ENCODE peak calls at places on chromosomes 12 and 14, in nine cellular contexts. Q, Y, J, A, B, S, C, H and L are unnamed samples.

GRCh38 chr14:96363751-96364336 is 518 bp downstream of the GSKIP start:
- DNase-seq in B (peak; percentile 69), S (peak; percentile 15), H (no peak), Y (no peak), A (no peak), Q (peak; percentile 56), J (peak; percentile 27), C (peak; percentile 75), L (peak; percentile 63)

GRCh38 chr12:106522708-106523107 is 60.1 kb upstream of the RFX4 start:
- DNase-seq in C (no peak), S (no peak), Q (no peak), A (no peak), H (no peak), B (no peak), J (no peak), Y (no peak), L (no peak)

GRCh38 chr14:69479696-69480095 is 4.8 kb upstream of the PLEKHD1 start:
- DNase-seq in Q (no peak), C (no peak), A (no peak), B (no peak), H (no peak), S (no peak), Y (no peak), J (no peak), L (no peak)

GRCh38 chr12:14264316-14264715 is 101.2 kb upstream of the ATF7IP start:
- DNase-seq in H (no peak), A (no peak), C (no peak), S (no peak), Y (no peak), B (no peak), J (no peak), Q (no peak), L (no peak)

GRCh38 chr12:32533971-32534590 is 134.7 kb downstream of the FGD4 start:
- DNase-seq in Q (peak; percentile 66), A (no peak), J (peak; percentile 53), Y (no peak), S (peak; percentile 60), B (peak; percentile 77), C (no peak), H (peak; percentile 1), L (peak; percentile 73)

GRCh38 chr12:79566452-79566851 is 124.3 kb downstream of the PAWR start:
- DNase-seq in H (no peak), Q (no peak), B (peak; percentile 5), Y (no peak), C (no peak), J (no peak), S (no peak), A (no peak), L (no peak)

GRCh38 chr12:127773520-127773919 is 493.4 kb upstream of the TMEM132C start:
- DNase-seq in S (no peak), Y (no peak), B (no peak), A (no peak), Q (no peak), C (no peak), J (no peak), H (no peak), L (no peak)

GRCh38 chr12:95218164-95218851 is 701 bp downstream of the VEZT start:
- DNase-seq in S (no peak), Q (no peak), B (peak; percentile 56), A (no peak), Y (peak; percentile 54), H (no peak), C (no peak), J (no peak), L (no peak)

GRCh38 chr12:10214131-10214876 is 1.6 kb downstream of the GABARAPL1 start:
- DNase-seq in J (no peak), S (no peak), Y (no peak), H (no peak), Q (no peak), B (peak; percentile 77), C (no peak), A (no peak), L (no peak)

DNA sequence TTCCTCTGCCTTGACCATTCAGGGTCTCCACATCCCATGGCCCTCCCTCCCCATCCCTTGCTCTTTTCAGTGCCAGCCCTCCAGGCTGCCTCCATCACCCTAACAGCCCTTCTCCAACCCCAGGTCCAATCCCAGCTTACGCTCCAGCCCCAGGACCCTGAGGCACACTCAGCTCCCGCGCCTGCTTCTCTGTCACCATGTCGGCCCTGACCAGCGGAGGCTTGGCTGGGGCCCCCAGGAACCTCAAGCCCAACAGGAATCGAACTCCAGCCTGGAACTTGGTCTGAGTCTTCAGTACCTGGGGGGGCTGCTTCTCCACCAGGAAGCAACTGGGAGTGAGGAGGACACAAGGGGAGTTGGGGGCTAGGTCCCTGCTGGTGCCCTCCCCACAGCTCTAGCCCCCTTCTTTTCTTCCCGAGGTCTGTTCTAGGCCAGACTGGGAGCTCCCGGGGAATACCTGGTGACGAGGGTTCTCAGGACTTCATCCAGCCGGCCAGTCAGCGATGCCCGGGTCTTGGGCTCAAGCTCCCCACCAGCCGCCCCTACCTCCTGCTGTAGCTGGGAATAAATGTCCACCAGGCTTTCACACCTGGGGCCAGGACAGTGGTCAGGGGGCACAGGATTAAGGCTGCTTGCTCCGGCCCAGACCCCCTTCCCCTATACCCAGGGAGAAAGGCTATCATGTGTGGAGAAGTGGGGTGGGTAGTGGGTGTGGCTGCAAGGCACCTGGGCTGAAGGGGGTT is 6.0 kb downstream of the STAT6 start:
- DNase-seq in H (no peak), B (no peak), J (peak; percentile 17), A (no peak), Q (no peak), Y (no peak), S (no peak), C (no peak), L (no peak)
- H3K36me3 ChIP-seq in H (peaks cover 7% of the 10 kb centered on the region), B (no peaks in the 10 kb centered on the region), J (no peaks in the 10 kb centered on the region), A (no peaks in the 10 kb centered on the region), Q (peaks cover 10% of the 10 kb centered on the region), Y (peaks cover 52% of the 10 kb centered on the region), S (no peaks in the 10 kb centered on the region), C (no peaks in the 10 kb centered on the region), L (no peaks in the 10 kb centered on the region)

DNA sequence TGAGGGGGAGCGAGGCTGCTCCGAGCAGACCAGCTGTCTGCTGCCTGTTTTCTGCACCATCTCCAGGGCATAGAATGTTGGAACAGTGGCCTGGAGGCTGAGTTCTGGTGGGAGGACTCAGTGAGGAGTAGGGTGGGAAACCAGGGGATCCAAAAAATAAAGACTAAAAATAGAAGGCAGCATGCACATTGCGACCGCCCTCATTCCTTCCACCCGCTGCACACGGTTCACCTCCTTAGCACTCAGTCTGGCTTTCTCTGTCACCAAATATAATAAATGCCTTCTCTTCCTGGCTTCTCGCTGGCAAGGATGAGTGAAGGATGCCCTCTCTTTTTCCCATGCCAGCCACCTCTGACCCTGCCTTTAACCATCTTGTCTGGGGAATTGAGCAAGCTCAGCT is 146.2 kb downstream of the AACS start:
- DNase-seq in B (no peak), S (no peak), A (no peak), H (no peak), C (no peak), Y (no peak), J (no peak), Q (no peak), L (no peak)
- H3K27ac ChIP-seq in B (no peak overlapping the region), S (no peak overlapping the region), A (no peak overlapping the region), H (no peak overlapping the region), C (no peak overlapping the region), Y (no peak overlapping the region), J (no peak overlapping the region), Q (no peak overlapping the region), L (no peak overlapping the region)

DNA sequence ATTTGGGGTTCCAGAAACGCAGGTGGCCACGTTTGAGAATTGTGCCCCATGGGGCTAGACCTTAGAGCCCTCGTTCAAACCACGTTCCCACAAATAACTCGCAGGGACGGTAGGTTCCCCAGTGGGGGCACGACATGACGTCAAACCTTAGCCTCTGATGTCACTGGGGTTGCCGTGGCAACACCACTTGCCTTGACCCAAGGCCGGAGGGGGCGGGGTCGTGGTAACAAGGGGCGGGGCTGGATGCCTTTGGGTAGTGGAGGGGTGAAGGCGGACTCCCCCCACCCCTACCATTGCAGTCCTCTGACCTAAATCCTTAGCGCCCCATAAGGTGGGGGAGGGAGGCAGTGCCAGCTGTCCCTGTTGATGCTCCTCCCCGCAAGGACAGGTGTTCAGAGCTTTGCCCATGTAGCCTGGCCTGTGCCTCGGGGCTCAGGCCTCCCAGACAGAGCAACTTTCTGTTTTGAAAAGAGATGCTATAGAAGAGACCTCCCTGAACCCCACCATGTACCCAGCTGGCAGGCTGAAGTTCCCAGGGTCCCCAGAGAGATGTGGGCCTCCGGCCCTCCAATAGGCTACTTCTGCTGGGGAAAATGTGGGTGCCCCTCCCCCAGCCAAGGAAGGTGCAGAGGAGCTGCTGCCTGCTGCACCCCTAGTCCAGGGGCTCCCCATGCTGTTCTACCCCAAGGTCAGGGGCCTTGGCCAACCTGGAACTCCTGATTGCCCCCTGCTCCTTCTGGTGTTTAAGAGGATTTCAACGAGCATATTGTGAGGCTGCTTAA is 1.9 kb downstream of the FAM222A start:
- DNase-seq in Q (peak; percentile 43), Y (no peak), A (peak; percentile 51), S (peak; percentile 49), B (peak; percentile 20), J (peak; percentile 89), H (no peak), C (peak; percentile 61), L (peak; percentile 76)
- H3K4me3 ChIP-seq in Q (no peak overlapping the region), Y (no peak overlapping the region), A (peak overlapping the region; percentile 70), S (peak overlapping the region; percentile 76), B (peak overlapping the region; percentile 80), J (peak overlapping the region; percentile 60), H (peak overlapping the region; percentile 66), C (peak overlapping the region; percentile 60), L (no peak overlapping the region)

GRCh38 chr14:100345711-100346110 is 22.6 kb downstream of the SLC25A47 start:
- DNase-seq in C (no peak), Q (no peak), B (no peak), Y (no peak), A (no peak), S (no peak), J (no peak), H (no peak), L (no peak)

GRCh38 chr14:100348253-100348729 is 25.2 kb downstream of the SLC25A47 start:
- DNase-seq in B (no peak), S (no peak), H (no peak), Q (no peak), C (no peak), J (no peak), Y (no peak), A (no peak), L (no peak)

GRCh38 chr14:100348779-100349708 is 25.9 kb downstream of the SLC25A47 start:
- DNase-seq in J (no peak), Q (no peak), H (no peak), S (no peak), C (no peak), Y (no peak), B (no peak), A (no peak), L (no peak)

GRCh38 chr14:100350283-100350926 is 27.3 kb downstream of the SLC25A47 start:
- DNase-seq in A (no peak), B (no peak), J (no peak), S (no peak), C (no peak), Q (no peak), Y (no peak), H (no peak), L (no peak)

DNA sequence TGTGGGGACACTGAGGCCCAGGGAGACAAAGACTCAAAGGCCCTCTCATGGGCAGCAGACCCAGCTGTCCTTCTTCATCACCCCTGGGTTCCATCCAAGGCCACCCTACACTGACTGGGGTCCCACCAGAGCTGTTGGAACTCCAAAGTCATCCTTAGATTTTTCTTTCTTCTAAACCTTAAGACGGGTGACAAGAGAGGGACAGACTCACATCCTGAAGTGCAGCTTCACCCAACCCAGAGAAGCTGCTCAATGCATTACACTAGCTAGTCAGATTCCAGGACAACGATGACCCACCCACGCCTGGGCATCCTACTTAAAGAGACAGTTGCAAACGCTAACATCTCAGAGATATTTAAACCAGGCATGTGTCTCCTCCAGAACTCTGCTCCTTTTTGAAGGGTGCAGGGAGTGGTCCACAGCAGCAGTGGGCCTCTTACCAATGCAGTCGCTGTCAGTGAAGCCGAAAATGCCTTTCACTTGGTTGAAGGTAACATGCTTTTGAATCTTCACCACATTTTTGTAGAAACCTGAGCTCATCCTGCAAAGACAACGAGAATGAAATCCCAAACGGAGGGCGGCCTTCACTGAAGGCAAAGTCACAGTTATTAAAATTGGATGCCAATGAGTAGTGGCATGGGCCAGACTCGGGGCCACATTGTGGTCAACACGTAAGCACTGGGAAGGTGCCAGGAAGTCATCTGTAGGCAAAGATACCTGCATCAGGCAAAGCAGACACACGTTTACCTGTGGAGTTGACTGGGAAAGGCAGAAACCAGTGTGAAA is 23.4 kb downstream of the SLC25A47 start:
- DNase-seq in Y (no peak), B (no peak), J (no peak), H (no peak), S (no peak), A (no peak), C (no peak), Q (no peak), L (no peak)
- H3K36me3 ChIP-seq in Y (peaks cover 20% of the 10 kb centered on the region), B (no peaks in the 10 kb centered on the region), J (no peaks in the 10 kb centered on the region), H (no peaks in the 10 kb centered on the region), S (peaks cover 4% of the 10 kb centered on the region), A (no peaks in the 10 kb centered on the region), C (no peaks in the 10 kb centered on the region), Q (peaks cover 18% of the 10 kb centered on the region), L (no peaks in the 10 kb centered on the region)